ENCODE peak calls at places on chromosomes 4 and X, in nine cellular contexts. E, U, C, D, T, L, F, S and K are unnamed samples.

GRCh38 chr4:120682981-120683380 is 239.5 kb downstream of the PRDM5 start:
- DNase-seq in T (no peak), L (no peak), F (no peak), C (no peak), E (no peak), U (no peak), S (no peak), D (no peak), K (no peak)

GRCh38 chr4:174119051-174119450 is 164.4 kb downstream of the FBXO8 start:
- DNase-seq in E (no peak), L (no peak), T (no peak), F (no peak), S (peak; percentile 19), D (peak; percentile 51), U (no peak), C (no peak), K (no peak)

GRCh38 chr4:78650106-78651021 is 98.8 kb downstream of the ANXA3 start:
- DNase-seq in E (no peak), D (peak; percentile 86), S (no peak), F (no peak), U (no peak), T (no peak), L (no peak), C (no peak), K (no peak)

GRCh38 chrX:18873189-18873791 is 110.6 kb downstream of the PHKA2 start:
- DNase-seq in C (no peak), L (no peak), T (peak; percentile 78), U (no peak), S (no peak), F (no peak), E (no peak), D (peak; percentile 61), K (no peak)

GRCh38 chr4:8048856-8049686 is 109.4 kb upstream of the AFAP1 start:
- DNase-seq in D (no peak), F (no peak), S (no peak), C (no peak), L (no peak), E (no peak), T (no peak), U (no peak), K (no peak)

GRCh38 chr4:120844528-120844921 is 78.0 kb downstream of the PRDM5 start:
- DNase-seq in E (no peak), S (no peak), L (no peak), D (no peak), F (no peak), T (no peak), C (no peak), U (no peak), K (no peak)

GRCh38 chr4:63937961-63938360 is 471.3 kb downstream of the TECRL start:
- DNase-seq in L (no peak), F (no peak), S (no peak), C (no peak), U (no peak), E (peak; percentile 49), T (no peak), D (no peak), K (no peak)

GRCh38 chr4:173415092-173415491 is 16.2 kb upstream of the SCRG1 start:
- DNase-seq in C (no peak), U (no peak), F (no peak), S (no peak), D (no peak), E (no peak), T (no peak), L (no peak), K (no peak)

GRCh38 chr4:140839888-140840790 is 84.0 kb upstream of the TBC1D9 start:
- DNase-seq in D (peak; percentile 5), C (no peak), E (no peak), U (no peak), F (no peak), T (no peak), L (no peak), S (no peak), K (no peak)

GRCh38 chrX:40816906-40817305 is 81.6 kb upstream of the MED14 start:
- DNase-seq in L (no peak), D (no peak), F (peak; percentile 25), S (no peak), E (no peak), T (no peak), C (no peak), U (no peak), K (no peak)

GRCh38 chr4:12723849-12724447 is 760.2 kb downstream of the RAB28 start:
- DNase-seq in D (no peak), U (no peak), C (no peak), F (no peak), S (no peak), L (no peak), T (no peak), E (no peak), K (peak; percentile 24)

GRCh38 chrX:144896323-144896722 is 351.0 kb upstream of the SPANXN1 start:
- DNase-seq in C (no peak), L (no peak), T (no peak), F (no peak), D (no peak), U (no peak), E (no peak), S (no peak), K (no peak)

GRCh38 chrX:23465985-23466384 is 131.3 kb downstream of the PTCHD1 start:
- DNase-seq in T (no peak), L (no peak), D (no peak), C (no peak), F (no peak), S (no peak), U (no peak), E (no peak), K (no peak)

GRCh38 chr4:51858605-51859211 is 15.8 kb downstream of the DCUN1D4 start:
- DNase-seq in C (no peak), T (no peak), L (no peak), U (no peak), E (no peak), S (no peak), D (peak; percentile 43), F (no peak), K (no peak)

GRCh38 chrX:14015941-14016340 is 13.8 kb downstream of the GEMIN8 start:
- DNase-seq in E (no peak), L (no peak), F (no peak), S (no peak), T (no peak), D (no peak), U (no peak), C (no peak), K (no peak)

GRCh38 chrX:9339603-9340569 is 125.0 kb upstream of the TBL1X start:
- DNase-seq in E (peak; percentile 81), D (no peak), L (no peak), U (peak; percentile 33), F (no peak), C (peak; percentile 24), S (no peak), T (peak; percentile 68), K (no peak)

GRCh38 chr4:3232871-3233271 is 16.1 kb upstream of the MSANTD1 start:
- DNase-seq in L (no peak), E (peak; percentile 67), C (no peak), U (no peak), D (no peak), T (no peak), S (no peak), F (no peak), K (no peak)
- H3K36me3 ChIP-seq in L (no peaks in the 10 kb centered on the region), E (peaks cover 39% of the 10 kb centered on the region), C (peaks cover 100% of the 10 kb centered on the region), U (no peaks in the 10 kb centered on the region), D (peaks cover 67% of the 10 kb centered on the region), T (peaks cover 98% of the 10 kb centered on the region), S (peaks cover 90% of the 10 kb centered on the region), F (peaks cover 58% of the 10 kb centered on the region), K (peaks cover 5% of the 10 kb centered on the region)

GRCh38 chr4:10007772-10008171 is 13.5 kb downstream of the SLC2A9 start:
- DNase-seq in S (no peak), E (no peak), D (no peak), C (no peak), U (no peak), L (no peak), F (no peak), T (no peak), K (no peak)
- H3K4me3 ChIP-seq in S (no peak overlapping the region), E (no peak overlapping the region), D (no peak overlapping the region), C (no peak overlapping the region), U (no peak overlapping the region), L (no peak overlapping the region), F (no peak overlapping the region), T (no peak overlapping the region), K (no peak overlapping the region)

DNA sequence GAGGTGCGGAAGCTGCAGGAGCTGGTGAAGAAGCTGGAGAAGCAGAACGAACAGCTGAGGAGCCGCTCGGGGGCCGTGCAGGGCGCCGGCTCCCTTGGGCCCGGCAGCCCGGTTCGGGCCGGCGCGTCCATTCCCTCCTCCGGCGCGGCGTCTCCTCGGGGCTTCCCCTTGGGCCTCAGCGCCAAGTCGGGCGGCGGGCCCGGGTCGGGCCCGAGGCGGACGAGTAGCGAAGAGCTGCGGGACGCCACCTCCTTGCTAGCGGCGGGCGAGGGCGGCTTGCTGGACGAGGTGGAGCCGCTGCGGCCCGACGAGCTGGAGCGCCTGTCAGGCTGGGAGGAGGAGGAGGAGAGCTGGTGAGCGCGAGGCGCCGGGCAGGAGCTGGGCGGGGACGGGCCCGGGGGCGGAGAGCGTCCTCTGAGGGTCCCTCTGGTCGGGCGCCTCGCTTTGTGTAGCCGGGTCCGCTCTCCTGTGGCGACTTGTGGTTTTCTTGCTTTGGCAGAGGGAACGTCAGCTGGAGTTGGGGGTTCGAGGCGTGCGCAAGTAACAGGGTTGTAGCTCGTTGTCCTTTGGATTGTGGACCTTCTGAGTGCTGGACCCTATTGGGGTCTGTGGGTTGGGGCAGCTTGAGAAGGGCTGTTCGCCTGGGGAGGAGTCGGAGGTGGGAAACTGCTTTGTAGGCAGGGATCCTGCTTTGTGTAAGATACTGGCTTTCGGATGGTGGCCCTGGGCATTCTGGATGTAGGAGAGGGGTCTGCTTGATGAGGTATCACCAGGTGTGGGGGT is 638 bp downstream of the SLAIN2 start:
- DNase-seq in D (peak; percentile 28), E (peak; percentile 91), F (no peak), L (peak; percentile 57), T (peak; percentile 78), C (peak; percentile 13), S (peak; percentile 4), U (peak; percentile 74), K (peak; percentile 59)
- TF ChIP-seq CTCF in D (no peak), E (no peak), F (no peak), L (no peak), T (no peak), C (no peak), S (no peak), U (peak; percentile 1), K (no peak)

GRCh38 chr4:158714937-158715336 is 8.3 kb downstream of the PPID start:
- DNase-seq in S (no peak), F (no peak), C (no peak), L (no peak), E (no peak), U (no peak), D (no peak), T (no peak), K (no peak)
- H3K36me3 ChIP-seq in S (peaks cover 65% of the 10 kb centered on the region), F (peaks cover 94% of the 10 kb centered on the region), C (peaks cover 95% of the 10 kb centered on the region), L (peaks cover 4% of the 10 kb centered on the region), E (peaks cover 37% of the 10 kb centered on the region), U (no peaks in the 10 kb centered on the region), D (peaks cover 33% of the 10 kb centered on the region), T (peaks cover 77% of the 10 kb centered on the region), K (no peaks in the 10 kb centered on the region)